ENCODE peak calls at places on chromosomes 2 and 18, in six cellular contexts. D is GM12865, A is DMS79, C is H4, G is H9, V is progenitor cell of endocrine pancreas. F is an unnamed sample.

GRCh38 chr2:104851236-104852160 is 2.4 kb upstream of the POU3F3 start:
- DNase-seq in D (no peak), A (no peak), C (no peak), G (no peak), V (no peak), F (no peak)

GRCh38 chr2:138090330-138090729 is 126.1 kb downstream of the HNMT start:
- DNase-seq in D (peak; percentile 50), A (no peak), C (peak; percentile 54), G (no peak), V (no peak), F (no peak)

GRCh38 chr18:22165049-22165602 is 4.3 kb upstream of the GATA6 start:
- DNase-seq in D (no peak), A (no peak), C (no peak), G (peak; percentile 35), V (no peak), F (no peak)

GRCh38 chr18:27661320-27662049 is 476.4 kb upstream of the CHST9 start:
- DNase-seq in D (no peak), A (no peak), C (no peak), G (no peak), V (peak; percentile 14), F (no peak)

GRCh38 chr2:14011186-14011585 is 621.3 kb upstream of the LRATD1 start:
- DNase-seq in D (no peak), A (no peak), C (peak; percentile 90), G (no peak), V (no peak), F (no peak)

GRCh38 chr2:149800624-149801220 is 213.1 kb upstream of the MMADHC start:
- DNase-seq in D (no peak), A (no peak), C (no peak), G (no peak), V (no peak), F (no peak)

GRCh38 chr2:183950673-183951072 is 647.7 kb upstream of the ZNF804A start:
- DNase-seq in D (no peak), A (no peak), C (peak; percentile 44), G (no peak), V (no peak), F (no peak)

GRCh38 chr18:8930990-8931648 is 171.4 kb upstream of the NDUFV2 start:
- DNase-seq in D (no peak), A (no peak), C (no peak), G (no peak), V (no peak), F (no peak)

GRCh38 chr2:103254611-103255010 is 492.8 kb downstream of the TMEM182 start:
- DNase-seq in D (no peak), A (no peak), C (no peak), G (no peak), V (no peak), F (no peak)

GRCh38 chr2:236572482-236572881 is 2.9 kb downstream of the ACKR3 start:
- DNase-seq in D (no peak), A (peak; percentile 20), C (no peak), G (no peak), V (no peak), F (no peak)

GRCh38 chr2:239262484-239263230 is 138.2 kb downstream of the HDAC4 start:
- DNase-seq in D (no peak), A (no peak), C (no peak), G (no peak), V (no peak), F (no peak)

GRCh38 chr2:9497017-9497416 is 22.7 kb downstream of the IAH1 start:
- DNase-seq in D (no peak), A (no peak), C (no peak), G (no peak), V (no peak), F (no peak)

GRCh38 chr2:46383784-46384456 is 86.7 kb downstream of the EPAS1 start:
- DNase-seq in D (no peak), A (no peak), C (no peak), G (peak; percentile 22), V (no peak), F (no peak)

GRCh38 chr2:150133623-150134022 is 353.8 kb downstream of the RND3 start:
- DNase-seq in D (peak; percentile 83), A (no peak), C (peak; percentile 87), G (no peak), V (no peak), F (no peak)

GRCh38 chr18:62957885-62958472 is 242.6 kb downstream of the PHLPP1 start:
- DNase-seq in D (peak; percentile 70), A (no peak), C (peak; percentile 47), G (peak; percentile 71), V (no peak), F (no peak)

GRCh38 chr2:129880309-129880708 is 99.2 kb upstream of the RAB6C start:
- DNase-seq in D (no peak), A (no peak), C (no peak), G (no peak), V (no peak), F (no peak)

GRCh38 chr2:237026981-237027711 is 58.5 kb upstream of the COPS8 start:
- DNase-seq in D (peak; percentile 52), A (peak; percentile 59), C (peak; percentile 72), G (peak; percentile 76), V (peak; percentile 37), F (peak; percentile 58)

GRCh38 chr18:37391698-37392548 is 173.7 kb downstream of the CELF4 start:
- DNase-seq in D (peak; percentile 61), A (no peak), C (no peak), G (no peak), V (no peak), F (no peak)

GRCh38 chr18:63523660-63524059 is 18.5 kb upstream of the SERPINB12 start:
- DNase-seq in D (no peak), A (no peak), C (no peak), G (no peak), V (no peak), F (no peak)

GRCh38 chr18:7155092-7155491 is 37.5 kb upstream of the LAMA1 start:
- DNase-seq in D (no peak), A (no peak), C (no peak), G (no peak), V (no peak), F (no peak)

GRCh38 chr2:88813612-88814011 is 122.1 kb downstream of the RPIA start:
- DNase-seq in D (no peak), A (no peak), C (no peak), G (no peak), V (no peak), F (no peak)

GRCh38 chr2:45281311-45281710 is 272.1 kb upstream of the SIX2 start:
- DNase-seq in D (no peak), A (no peak), C (no peak), G (no peak), V (no peak), F (no peak)

GRCh38 chr2:29314816-29315571 is 199.8 kb downstream of the CLIP4 start:
- DNase-seq in D (peak; percentile 83), A (no peak), C (peak; percentile 6), G (peak; percentile 33), V (no peak), F (no peak)

GRCh38 chr2:236287656-236288055 is 23.4 kb upstream of the ASB18 start:
- DNase-seq in D (no peak), A (no peak), C (no peak), G (no peak), V (no peak), F (no peak)

GRCh38 chr2:96993367-96993766 is 7.0 kb upstream of the FAM178B start:
- DNase-seq in D (no peak), A (no peak), C (no peak), G (no peak), V (no peak), F (no peak)

GRCh38 chr2:241738040-241738686 is 3.7 kb downstream of the D2HGDH start:
- DNase-seq in D (no peak), A (no peak), C (no peak), G (no peak), V (no peak), F (no peak)

GRCh38 chr18:8586956-8587355 is 22.3 kb upstream of the RAB12 start:
- DNase-seq in D (no peak), A (no peak), C (no peak), G (no peak), V (no peak), F (no peak)

GRCh38 chr2:120503793-120504571 is 158.0 kb downstream of the INHBB start:
- DNase-seq in D (no peak), A (no peak), C (no peak), G (no peak), V (no peak), F (no peak)

GRCh38 chr18:79926715-79927596 is 24.5 kb downstream of the SLC66A2 start:
- DNase-seq in D (no peak), A (peak; percentile 15), C (no peak), G (peak; percentile 25), V (no peak), F (peak; percentile 14)

GRCh38 chr2:28296243-28296642 is 96.4 kb upstream of the FOSL2 start:
- DNase-seq in D (no peak), A (no peak), C (no peak), G (no peak), V (no peak), F (no peak)

GRCh38 chr2:166373951-166374350 is 1.8 kb downstream of the SCN9A start:
- DNase-seq in D (no peak), A (no peak), C (peak; percentile 26), G (no peak), V (no peak), F (no peak)

GRCh38 chr2:42048318-42049251 is 764 bp downstream of the PKDCC start:
- DNase-seq in D (no peak), A (no peak), C (no peak), G (peak; percentile 46), V (no peak), F (no peak)

GRCh38 chr2:55419236-55419513 is 481 bp downstream of the CCDC88A start:
- DNase-seq in D (no peak), A (peak; percentile 50), C (no peak), G (peak; percentile 48), V (no peak), F (no peak)

GRCh38 chr18:75221902-75222301 is 11.3 kb downstream of the TSHZ1 start:
- DNase-seq in D (no peak), A (no peak), C (no peak), G (no peak), V (no peak), F (no peak)

GRCh38 chr18:3148930-3149535 is 70.7 kb downstream of the MYOM1 start:
- DNase-seq in D (no peak), A (no peak), C (no peak), G (no peak), V (no peak), F (no peak)

F was measured in omental fat pad.